ENCODE peak calls at places on chromosomes 11 and 22, in five cellular contexts. One of them, this sample, is unnamed.

GRCh38 chr11:119933164-119933563 is 204.2 kb upstream of the NECTIN1 start:
- DNase-seq in pancreas: no peak
- DNase-seq in osteoblast: no peak
- DNase-seq in spleen: no peak
- DNase-seq in cardiac muscle cell: no peak
- DNase-seq in this sample: no peak

GRCh38 chr11:21710791-21711190 is 482.1 kb upstream of the ANO5 start:
- DNase-seq in osteoblast: no peak
- DNase-seq in pancreas: no peak
- DNase-seq in spleen: no peak
- DNase-seq in cardiac muscle cell: no peak
- DNase-seq in this sample: no peak

GRCh38 chr11:130369713-130370112 is 55.0 kb upstream of the ZBTB44 start:
- DNase-seq in osteoblast: no peak
- DNase-seq in pancreas: no peak
- DNase-seq in spleen: no peak
- DNase-seq in cardiac muscle cell: no peak
- DNase-seq in this sample: no peak

GRCh38 chr22:50463188-50463900 is 11.5 kb downstream of the SBF1 start:
- DNase-seq in osteoblast: no peak
- DNase-seq in pancreas: no peak
- DNase-seq in spleen: no peak
- DNase-seq in cardiac muscle cell: no peak
- DNase-seq in this sample: no peak

GRCh38 chr11:10899542-10899830 is 41.6 kb upstream of the ZBED5 start:
- DNase-seq in osteoblast: peak; percentile 91
- DNase-seq in pancreas: no peak
- DNase-seq in cardiac muscle cell: no peak
- DNase-seq in spleen: no peak
- DNase-seq in this sample: no peak

GRCh38 chr11:42025404-42025803 is 566.0 kb upstream of the LRRC4C start:
- DNase-seq in spleen: no peak
- DNase-seq in cardiac muscle cell: no peak
- DNase-seq in osteoblast: no peak
- DNase-seq in pancreas: no peak
- DNase-seq in this sample: no peak

GRCh38 chr22:39221999-39222686 is 22.6 kb downstream of the PDGFB start:
- DNase-seq in spleen: peak; percentile 41
- DNase-seq in osteoblast: peak; percentile 47
- DNase-seq in pancreas: no peak
- DNase-seq in cardiac muscle cell: no peak
- DNase-seq in this sample: no peak

GRCh38 chr11:69944146-69944795 is 125.1 kb upstream of the FGF3 start:
- DNase-seq in cardiac muscle cell: no peak
- DNase-seq in spleen: peak; percentile 47
- DNase-seq in osteoblast: no peak
- DNase-seq in pancreas: no peak
- DNase-seq in this sample: no peak

GRCh38 chr11:128342511-128343133 is 244.7 kb downstream of the ETS1 start:
- DNase-seq in spleen: peak; percentile 85
- DNase-seq in pancreas: no peak
- DNase-seq in cardiac muscle cell: peak; percentile 57
- DNase-seq in osteoblast: no peak
- DNase-seq in this sample: no peak

GRCh38 chr22:24481641-24482040 is 13.5 kb upstream of the UPB1 start:
- DNase-seq in pancreas: no peak
- DNase-seq in cardiac muscle cell: no peak
- DNase-seq in spleen: no peak
- DNase-seq in osteoblast: no peak
- DNase-seq in this sample: no peak

GRCh38 chr11:8566613-8567210 is 27.3 kb downstream of the STK33 start:
- DNase-seq in cardiac muscle cell: peak; percentile 50
- DNase-seq in pancreas: no peak
- DNase-seq in osteoblast: no peak
- DNase-seq in spleen: no peak
- DNase-seq in this sample: peak; percentile 54

GRCh38 chr11:133081020-133081419 is 451.3 kb downstream of the OPCML start:
- DNase-seq in pancreas: no peak
- DNase-seq in spleen: no peak
- DNase-seq in osteoblast: no peak
- DNase-seq in cardiac muscle cell: no peak
- DNase-seq in this sample: peak; percentile 30

GRCh38 chr11:9072790-9073189 is 18.6 kb downstream of the SCUBE2 start:
- DNase-seq in osteoblast: no peak
- DNase-seq in pancreas: no peak
- DNase-seq in spleen: no peak
- DNase-seq in cardiac muscle cell: no peak
- DNase-seq in this sample: no peak

GRCh38 chr11:116459233-116459632 is 313.6 kb downstream of the BUD13 start:
- DNase-seq in pancreas: no peak
- DNase-seq in spleen: no peak
- DNase-seq in osteoblast: no peak
- DNase-seq in cardiac muscle cell: peak; percentile 87
- DNase-seq in this sample: no peak

GRCh38 chr11:116461789-116462188 is 311.0 kb downstream of the BUD13 start:
- DNase-seq in spleen: no peak
- DNase-seq in cardiac muscle cell: no peak
- DNase-seq in pancreas: no peak
- DNase-seq in osteoblast: no peak
- DNase-seq in this sample: peak; percentile 28

GRCh38 chr11:116460156-116460965 is 312.4 kb downstream of the BUD13 start:
- DNase-seq in osteoblast: no peak
- DNase-seq in spleen: no peak
- DNase-seq in cardiac muscle cell: no peak
- DNase-seq in pancreas: no peak
- DNase-seq in this sample: no peak

GRCh38 chr11:116458546-116458945 is 314.2 kb downstream of the BUD13 start:
- DNase-seq in spleen: no peak
- DNase-seq in osteoblast: no peak
- DNase-seq in cardiac muscle cell: no peak
- DNase-seq in pancreas: no peak
- DNase-seq in this sample: no peak

GRCh38 chr11:116459644-116460043 is 313.1 kb downstream of the BUD13 start:
- DNase-seq in pancreas: no peak
- DNase-seq in osteoblast: no peak
- DNase-seq in cardiac muscle cell: no peak
- DNase-seq in spleen: no peak
- DNase-seq in this sample: no peak
- H3K4me1 ChIP-seq in pancreas: no peaks in the 10 kb centered on the region
- H3K4me1 ChIP-seq in osteoblast: no peaks in the 10 kb centered on the region
- H3K4me1 ChIP-seq in cardiac muscle cell: peaks cover 53% of the 10 kb centered on the region
- H3K4me1 ChIP-seq in spleen: no peaks in the 10 kb centered on the region
- H3K4me1 ChIP-seq in this sample: peaks cover 41% of the 10 kb centered on the region

GRCh38 chr11:64878223-64878493 is 263 bp downstream of the EHD1 start:
- DNase-seq in cardiac muscle cell: no peak
- DNase-seq in spleen: no peak
- DNase-seq in pancreas: no peak
- DNase-seq in osteoblast: no peak
- DNase-seq in this sample: no peak
- H3K4me1 ChIP-seq in cardiac muscle cell: peaks cover 31% of the 10 kb centered on the region
- H3K4me1 ChIP-seq in spleen: peaks cover 79% of the 10 kb centered on the region
- H3K4me1 ChIP-seq in pancreas: peaks cover 18% of the 10 kb centered on the region
- H3K4me1 ChIP-seq in osteoblast: peaks cover 37% of the 10 kb centered on the region
- H3K4me1 ChIP-seq in this sample: peaks cover 18% of the 10 kb centered on the region

GRCh38 chr11:34637303-34637702 is 16.4 kb downstream of the EHF start:
- DNase-seq in pancreas: no peak
- DNase-seq in osteoblast: no peak
- DNase-seq in cardiac muscle cell: no peak
- DNase-seq in spleen: no peak
- DNase-seq in this sample: no peak

GRCh38 chr11:34633640-34633989 is 12.7 kb downstream of the EHF start:
- DNase-seq in cardiac muscle cell: no peak
- DNase-seq in pancreas: no peak
- DNase-seq in spleen: no peak
- DNase-seq in osteoblast: no peak
- DNase-seq in this sample: no peak

GRCh38 chr11:34633990-34634725 is 13.3 kb downstream of the EHF start:
- DNase-seq in osteoblast: peak; percentile 65
- DNase-seq in spleen: no peak
- DNase-seq in pancreas: no peak
- DNase-seq in cardiac muscle cell: no peak
- DNase-seq in this sample: no peak

GRCh38 chr11:34638897-34639296 is 18.0 kb downstream of the EHF start:
- DNase-seq in cardiac muscle cell: no peak
- DNase-seq in pancreas: no peak
- DNase-seq in osteoblast: no peak
- DNase-seq in spleen: no peak
- DNase-seq in this sample: no peak

DNA sequence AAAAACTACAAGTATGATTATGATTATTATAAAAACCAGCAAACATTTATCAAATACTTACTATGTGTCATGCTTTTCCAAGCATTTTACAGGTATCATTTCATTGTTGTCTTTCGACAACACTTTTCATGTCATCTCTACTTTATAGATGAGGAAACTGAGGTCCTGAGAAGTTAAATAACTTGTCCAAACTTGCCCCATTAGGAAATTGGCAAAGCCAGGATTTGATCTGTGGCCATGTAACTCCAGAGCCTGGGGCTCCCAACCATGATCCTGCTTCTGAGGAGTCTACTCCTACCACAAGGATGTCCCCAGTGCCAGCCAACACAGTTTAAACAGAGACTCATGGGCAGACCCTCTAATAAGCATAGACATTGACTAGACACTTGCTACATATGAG is 15.2 kb downstream of the EHF start:
- DNase-seq in osteoblast: no peak
- DNase-seq in spleen: no peak
- DNase-seq in pancreas: no peak
- DNase-seq in cardiac muscle cell: no peak
- DNase-seq in this sample: no peak
- H3K4me1 ChIP-seq in osteoblast: peaks cover 33% of the 10 kb centered on the region
- H3K4me1 ChIP-seq in spleen: peaks cover 11% of the 10 kb centered on the region
- H3K4me1 ChIP-seq in pancreas: peaks cover 94% of the 10 kb centered on the region
- H3K4me1 ChIP-seq in cardiac muscle cell: no peaks in the 10 kb centered on the region
- H3K4me1 ChIP-seq in this sample: peaks cover 30% of the 10 kb centered on the region

DNA sequence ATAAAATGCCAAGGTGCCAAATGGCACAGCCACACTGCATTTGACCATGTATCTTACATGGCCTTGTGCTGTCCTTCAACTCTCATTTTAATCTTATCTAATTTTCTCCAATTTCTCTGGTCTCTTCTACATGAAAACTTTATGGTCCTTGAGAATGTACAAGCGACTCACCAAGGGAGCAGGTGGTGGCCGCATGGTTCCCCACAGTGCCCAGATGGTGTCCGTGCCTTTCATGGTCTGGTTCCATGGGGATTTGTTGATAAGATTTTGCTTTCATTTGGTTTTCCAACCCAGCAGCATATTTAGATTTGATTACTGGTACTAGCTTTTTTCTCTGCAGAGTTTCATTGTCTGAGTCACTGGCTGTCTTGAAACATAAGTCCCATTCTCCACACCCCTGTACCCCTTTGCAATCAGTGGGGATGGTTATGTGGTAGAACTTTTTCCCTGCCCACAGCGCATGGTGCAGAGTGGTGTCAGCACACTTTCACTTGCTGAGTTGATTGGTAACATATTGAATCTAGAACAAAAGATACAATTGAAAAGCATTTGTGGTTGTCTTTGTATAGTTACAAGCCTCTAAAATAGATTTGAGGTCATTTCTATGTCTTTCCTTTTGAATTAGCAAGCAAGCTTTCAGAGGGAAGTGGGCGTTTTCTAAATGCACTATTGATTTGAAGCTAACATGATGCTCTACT is 24.1 kb downstream of the ZNRF3 start:
- DNase-seq in cardiac muscle cell: no peak
- DNase-seq in spleen: no peak
- DNase-seq in osteoblast: no peak
- DNase-seq in pancreas: no peak
- DNase-seq in this sample: no peak
- H3K4me1 ChIP-seq in cardiac muscle cell: peaks cover 77% of the 10 kb centered on the region
- H3K4me1 ChIP-seq in spleen: peaks cover 15% of the 10 kb centered on the region
- H3K4me1 ChIP-seq in osteoblast: peaks cover 32% of the 10 kb centered on the region
- H3K4me1 ChIP-seq in pancreas: peaks cover 44% of the 10 kb centered on the region
- H3K4me1 ChIP-seq in this sample: peaks cover 49% of the 10 kb centered on the region

DNA sequence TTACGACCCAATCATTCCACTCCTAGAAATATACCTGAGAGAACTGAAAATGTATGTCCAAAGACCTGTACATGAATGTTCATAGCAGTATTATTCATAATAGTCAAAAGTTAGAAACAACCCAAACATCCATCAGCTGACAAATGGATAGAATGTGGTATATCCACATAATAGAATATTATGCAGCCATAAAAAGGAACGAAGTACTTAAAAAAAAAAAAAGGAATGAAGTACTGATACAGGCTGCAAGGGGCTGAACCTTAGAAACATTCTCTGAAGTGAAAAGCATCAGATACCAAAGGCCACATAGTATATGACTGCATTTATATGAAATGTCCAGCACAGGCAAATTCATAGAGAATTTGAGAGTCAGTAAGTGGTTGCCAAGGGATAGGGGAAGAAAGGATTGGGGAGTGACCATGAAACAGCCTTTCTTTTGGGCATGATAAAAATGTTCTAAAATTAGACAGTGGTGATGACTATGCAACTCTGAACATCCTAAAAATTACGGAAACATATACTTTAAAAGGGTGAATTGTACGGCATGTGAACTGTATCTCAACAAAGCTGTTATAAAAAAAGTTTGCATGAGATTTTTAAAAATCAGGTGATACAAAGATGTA is 1.8 kb downstream of the TPST2 start:
- DNase-seq in cardiac muscle cell: no peak
- DNase-seq in spleen: no peak
- DNase-seq in pancreas: no peak
- DNase-seq in osteoblast: no peak
- DNase-seq in this sample: no peak
- H3K4me1 ChIP-seq in cardiac muscle cell: no peaks in the 10 kb centered on the region
- H3K4me1 ChIP-seq in spleen: peaks cover 90% of the 10 kb centered on the region
- H3K4me1 ChIP-seq in pancreas: no peaks in the 10 kb centered on the region
- H3K4me1 ChIP-seq in osteoblast: peaks cover 37% of the 10 kb centered on the region
- H3K4me1 ChIP-seq in this sample: peaks cover 5% of the 10 kb centered on the region

GRCh38 chr11:73311394-73311869 is 3.4 kb downstream of the ARHGEF17 start:
- DNase-seq in spleen: no peak
- DNase-seq in pancreas: no peak
- DNase-seq in cardiac muscle cell: no peak
- DNase-seq in osteoblast: no peak
- DNase-seq in this sample: no peak
- H3K4me1 ChIP-seq in spleen: peaks cover 98% of the 10 kb centered on the region
- H3K4me1 ChIP-seq in pancreas: no peaks in the 10 kb centered on the region
- H3K4me1 ChIP-seq in cardiac muscle cell: peaks cover 56% of the 10 kb centered on the region
- H3K4me1 ChIP-seq in osteoblast: peaks cover 78% of the 10 kb centered on the region
- H3K4me1 ChIP-seq in this sample: peaks cover 64% of the 10 kb centered on the region